ENCODE peak calls at places on chromosomes 6 and 20, in four cellular contexts. One of them, this sample, is unnamed.
A peak's percentile ranks its signal among the peaks of the same experiment; 100 is the strongest.

GRCh38 chr6:95686858-95687257 is 109.5 kb downstream of the MANEA start:
- DNase-seq in fibroblast of lung: no peak
- DNase-seq in HepG2: no peak
- DNase-seq in upper lobe of right lung: no peak
- DNase-seq in this sample: no peak

GRCh38 chr6:148455674-148456559 is 113.3 kb downstream of the SASH1 start:
- DNase-seq in fibroblast of lung: no peak
- DNase-seq in HepG2: no peak
- DNase-seq in upper lobe of right lung: no peak
- DNase-seq in this sample: no peak

GRCh38 chr6:167044696-167045095 is 45.5 kb downstream of the CEP43 start:
- DNase-seq in fibroblast of lung: peak; percentile 3
- DNase-seq in HepG2: no peak
- DNase-seq in upper lobe of right lung: no peak
- DNase-seq in this sample: peak; percentile 9

GRCh38 chr6:83536034-83536646 is 23.8 kb downstream of the PRSS35 start:
- DNase-seq in fibroblast of lung: peak; percentile 67
- DNase-seq in HepG2: peak; percentile 29
- DNase-seq in upper lobe of right lung: no peak
- DNase-seq in this sample: peak; percentile 75

GRCh38 chr6:166242888-166243287 is 65.3 kb downstream of the PRR18 start:
- DNase-seq in fibroblast of lung: no peak
- DNase-seq in HepG2: no peak
- DNase-seq in upper lobe of right lung: no peak
- DNase-seq in this sample: no peak

GRCh38 chr6:141164042-141164748 is 968.5 kb upstream of the GJE1 start:
- DNase-seq in fibroblast of lung: peak; percentile 76
- DNase-seq in HepG2: no peak
- DNase-seq in upper lobe of right lung: no peak
- DNase-seq in this sample: no peak

GRCh38 chr20:33386673-33387072 is 14.6 kb downstream of the CDK5RAP1 start:
- DNase-seq in fibroblast of lung: no peak
- DNase-seq in HepG2: no peak
- DNase-seq in upper lobe of right lung: no peak
- DNase-seq in this sample: no peak

GRCh38 chr6:156783958-156784357 is 6.8 kb downstream of the ARID1B start:
- DNase-seq in fibroblast of lung: no peak
- DNase-seq in HepG2: no peak
- DNase-seq in upper lobe of right lung: no peak
- DNase-seq in this sample: no peak

GRCh38 chr6:34771727-34772126 is 14.4 kb downstream of the SNRPC start:
- DNase-seq in fibroblast of lung: peak; percentile 28
- DNase-seq in HepG2: no peak
- DNase-seq in upper lobe of right lung: no peak
- DNase-seq in this sample: no peak

GRCh38 chr20:34412453-34412852 is 49.4 kb downstream of the ITCH start:
- DNase-seq in fibroblast of lung: no peak
- DNase-seq in HepG2: no peak
- DNase-seq in upper lobe of right lung: no peak
- DNase-seq in this sample: no peak
- H3K36me3 ChIP-seq in fibroblast of lung: peaks cover 4% of the 10 kb centered on the region
- H3K36me3 ChIP-seq in HepG2: peaks cover 77% of the 10 kb centered on the region
- H3K36me3 ChIP-seq in upper lobe of right lung: peaks cover 75% of the 10 kb centered on the region
- H3K36me3 ChIP-seq in this sample: peaks cover 6% of the 10 kb centered on the region

GRCh38 chr20:25323486-25324246 is 67.0 kb downstream of the ABHD12 start:
- DNase-seq in fibroblast of lung: no peak
- DNase-seq in HepG2: no peak
- DNase-seq in upper lobe of right lung: no peak
- DNase-seq in this sample: no peak

GRCh38 chr20:25325997-25326396 is 64.6 kb downstream of the ABHD12 start:
- DNase-seq in fibroblast of lung: no peak
- DNase-seq in HepG2: no peak
- DNase-seq in upper lobe of right lung: no peak
- DNase-seq in this sample: no peak

GRCh38 chr20:25324412-25324811 is 66.2 kb downstream of the ABHD12 start:
- DNase-seq in fibroblast of lung: no peak
- DNase-seq in HepG2: no peak
- DNase-seq in upper lobe of right lung: peak; percentile 80
- DNase-seq in this sample: no peak

GRCh38 chr20:25327521-25328235 is 63.0 kb downstream of the ABHD12 start:
- DNase-seq in fibroblast of lung: no peak
- DNase-seq in HepG2: no peak
- DNase-seq in upper lobe of right lung: no peak
- DNase-seq in this sample: no peak

DNA sequence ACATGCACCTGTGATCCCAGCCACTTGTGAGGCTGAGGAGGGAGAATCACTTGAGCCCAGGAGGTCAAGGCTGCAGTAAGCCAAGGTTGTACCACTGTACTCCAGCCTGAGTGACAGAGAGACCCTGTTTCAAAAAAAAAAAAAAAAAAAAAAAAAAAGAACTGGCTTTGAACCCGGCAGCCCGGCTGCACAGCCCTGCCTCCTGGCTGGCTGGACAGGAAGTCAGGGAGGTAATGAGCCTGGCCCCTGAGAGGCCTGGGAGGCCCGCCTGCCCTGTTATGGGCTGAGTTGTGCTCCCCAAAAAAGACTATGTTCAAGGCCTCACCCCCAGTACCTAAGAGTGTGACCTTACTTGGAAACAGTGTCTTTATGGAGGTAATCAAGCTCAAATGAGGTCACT is 65.6 kb downstream of the ABHD12 start:
- DNase-seq in fibroblast of lung: no peak
- DNase-seq in HepG2: no peak
- DNase-seq in upper lobe of right lung: no peak
- DNase-seq in this sample: no peak
- H3K4me1 ChIP-seq in fibroblast of lung: peaks cover 2% of the 10 kb centered on the region
- H3K4me1 ChIP-seq in HepG2: peaks cover 14% of the 10 kb centered on the region
- H3K4me1 ChIP-seq in upper lobe of right lung: peaks cover 6% of the 10 kb centered on the region
- H3K4me1 ChIP-seq in this sample: no peaks in the 10 kb centered on the region

DNA sequence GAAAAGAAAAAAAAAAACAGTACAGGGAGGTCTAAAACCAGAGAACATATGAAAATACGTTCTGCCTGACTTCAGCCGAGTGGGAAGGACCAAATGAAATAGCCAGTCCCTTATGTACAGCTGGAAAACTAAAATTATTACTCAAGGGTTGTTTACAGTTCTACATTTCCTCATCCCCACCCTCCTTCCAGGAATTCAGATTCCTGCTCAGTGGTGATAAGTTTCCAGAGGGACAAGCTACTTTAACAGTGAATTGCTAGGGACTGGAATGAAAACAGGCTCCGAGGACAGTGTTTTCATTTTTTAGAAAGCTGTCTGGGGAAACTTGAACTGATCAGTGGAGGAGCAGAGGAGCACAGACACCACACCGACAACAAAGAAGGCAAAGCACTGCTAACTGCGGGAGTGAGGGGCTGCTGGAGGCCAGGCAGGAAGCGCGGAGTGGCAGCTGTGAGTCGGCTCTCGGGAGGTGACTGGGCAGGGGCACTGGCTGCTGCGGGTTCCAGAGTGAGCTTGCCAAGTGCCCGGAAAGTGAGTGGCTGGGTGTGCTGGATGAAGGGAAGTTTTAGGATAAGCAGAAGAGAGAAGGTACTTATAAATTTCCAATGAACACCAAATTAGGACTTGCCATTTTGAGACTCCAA is 322.2 kb downstream of the ESR1 start:
- DNase-seq in fibroblast of lung: peak; percentile 71
- DNase-seq in HepG2: no peak
- DNase-seq in upper lobe of right lung: no peak
- DNase-seq in this sample: no peak
- H3K36me3 ChIP-seq in fibroblast of lung: no peaks in the 10 kb centered on the region
- H3K36me3 ChIP-seq in HepG2: no peaks in the 10 kb centered on the region
- H3K36me3 ChIP-seq in upper lobe of right lung: peaks cover 72% of the 10 kb centered on the region
- H3K36me3 ChIP-seq in this sample: no peaks in the 10 kb centered on the region

DNA sequence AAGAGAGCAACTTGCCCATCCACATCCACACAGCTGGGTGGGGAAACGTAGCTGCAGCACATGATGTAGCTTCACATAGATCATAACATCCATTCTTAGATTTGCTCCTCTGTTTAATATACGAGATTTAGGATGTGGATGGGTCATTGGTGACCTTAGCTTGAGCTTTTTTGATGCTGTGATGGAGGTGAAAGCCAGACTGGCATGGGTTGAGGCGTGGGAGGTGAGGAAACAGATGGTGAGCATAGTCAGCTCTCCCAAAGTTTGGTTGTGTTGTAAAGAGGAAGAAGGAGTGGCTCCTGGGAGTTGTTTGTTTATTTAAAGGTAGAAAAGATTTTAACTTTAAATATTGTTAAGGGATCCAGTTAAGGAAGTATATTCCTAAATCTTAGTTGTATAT is 5.3 kb downstream of the ARFGEF2 start:
- DNase-seq in fibroblast of lung: no peak
- DNase-seq in HepG2: no peak
- DNase-seq in upper lobe of right lung: no peak
- DNase-seq in this sample: no peak
- H3K4me1 ChIP-seq in fibroblast of lung: no peaks in the 10 kb centered on the region
- H3K4me1 ChIP-seq in HepG2: peaks cover 70% of the 10 kb centered on the region
- H3K4me1 ChIP-seq in upper lobe of right lung: peaks cover 40% of the 10 kb centered on the region
- H3K4me1 ChIP-seq in this sample: peaks cover 17% of the 10 kb centered on the region

DNA sequence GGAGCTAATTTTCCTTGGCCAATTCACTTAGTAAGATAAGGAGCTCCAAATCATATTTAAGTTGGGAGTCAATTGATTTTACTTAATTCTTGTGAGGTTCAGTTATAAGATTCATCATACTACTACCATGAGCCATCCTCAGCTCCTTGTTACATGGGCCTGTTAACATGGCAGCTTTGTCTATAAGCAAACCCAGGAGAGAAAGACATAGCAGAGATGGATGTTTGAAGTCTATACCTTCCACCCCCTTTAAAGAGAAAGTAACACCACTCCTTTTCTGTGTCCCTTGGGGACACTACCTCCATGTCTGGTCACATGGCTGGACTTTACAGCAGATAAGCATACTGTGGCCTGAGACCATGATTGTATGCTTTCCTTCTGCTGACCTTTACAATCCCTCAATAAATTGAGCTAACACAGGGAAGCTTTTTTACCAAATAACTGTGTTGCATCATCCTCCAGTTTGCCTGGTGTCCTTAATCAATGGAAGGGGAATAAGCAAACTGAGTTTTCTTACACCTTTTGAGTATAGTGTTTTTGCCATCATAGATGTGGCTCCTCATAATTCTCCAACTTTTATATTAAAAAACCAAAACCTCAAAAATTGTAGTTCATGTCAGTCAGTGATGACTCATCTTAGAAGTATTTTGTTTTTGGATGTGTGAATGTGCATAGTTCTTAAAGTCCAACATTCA is 9.8 kb upstream of the ZNFX1 start:
- DNase-seq in fibroblast of lung: peak; percentile 73
- DNase-seq in HepG2: peak; percentile 61
- DNase-seq in upper lobe of right lung: no peak
- DNase-seq in this sample: peak; percentile 79
- H3K36me3 ChIP-seq in fibroblast of lung: peaks cover 44% of the 10 kb centered on the region
- H3K36me3 ChIP-seq in HepG2: peaks cover 82% of the 10 kb centered on the region
- H3K36me3 ChIP-seq in upper lobe of right lung: peaks cover 92% of the 10 kb centered on the region
- H3K36me3 ChIP-seq in this sample: peaks cover 59% of the 10 kb centered on the region